ENCODE peak calls at places on chromosomes 7 and 10, in ten cellular contexts. A is GM20000, X is nucleus accumbens, U is AG09309, Y is sciatic nerve, T is islet precursor cell, B is HFFc6, D is GM04504, Z is T-helper 17 cell, N is GM04503. S is an unnamed sample.

GRCh38 chr7:105802611-105803520 is 73.5 kb downstream of the ATXN7L1 start:
- DNase-seq in A (no peak), X (no peak), U (no peak), Y (no peak), T (peak; percentile 68), B (no peak), D (no peak), Z (no peak), N (no peak), S (no peak)

GRCh38 chr10:126422561-126422960 is 34.3 kb upstream of the ADAM12 start:
- DNase-seq in A (no peak), X (no peak), U (no peak), Y (no peak), T (no peak), B (no peak), D (no peak), Z (no peak), N (no peak), S (no peak)

GRCh38 chr7:151416135-151416740 is 6.4 kb upstream of the WDR86 start:
- DNase-seq in A (no peak), X (no peak), U (no peak), Y (no peak), T (peak; percentile 61), B (no peak), D (no peak), Z (no peak), N (no peak), S (no peak)

GRCh38 chr7:98619450-98620321 is 2.6 kb downstream of the NPTX2 start:
- DNase-seq in A (no peak), X (no peak), U (peak; percentile 52), Y (no peak), T (no peak), B (no peak), D (no peak), Z (no peak), N (peak; percentile 7), S (no peak)

GRCh38 chr7:51255536-51256243 is 60.9 kb downstream of the COBL start:
- DNase-seq in A (no peak), X (no peak), U (no peak), Y (no peak), T (peak; percentile 92), B (no peak), D (no peak), Z (no peak), N (no peak), S (no peak)

GRCh38 chr10:80486151-80486692 is 32.1 kb downstream of the TSPAN14 start:
- DNase-seq in A (no peak), X (no peak), U (no peak), Y (no peak), T (no peak), B (no peak), D (no peak), Z (no peak), N (no peak), S (no peak)

GRCh38 chr7:128020161-128020560 is 11.1 kb downstream of the LRRC4 start:
- DNase-seq in A (no peak), X (no peak), U (no peak), Y (no peak), T (no peak), B (no peak), D (no peak), Z (no peak), N (no peak), S (no peak)

GRCh38 chr10:108392286-108392685 is 1227.8 kb upstream of the SORCS1 start:
- DNase-seq in A (no peak), X (no peak), U (no peak), Y (no peak), T (no peak), B (peak; percentile 56), D (no peak), Z (no peak), N (no peak), S (peak; percentile 23)

GRCh38 chr10:31693499-31693898 is 235.1 kb downstream of the ARHGAP12 start:
- DNase-seq in A (no peak), X (no peak), U (no peak), Y (no peak), T (no peak), B (no peak), D (no peak), Z (no peak), N (no peak), S (no peak)

GRCh38 chr10:9097206-9097990 is 1042.9 kb downstream of the GATA3 start:
- DNase-seq in A (no peak), X (no peak), U (no peak), Y (no peak), T (no peak), B (no peak), D (no peak), Z (no peak), N (no peak), S (no peak)

GRCh38 chr10:86635402-86635801 is 18.9 kb upstream of the OPN4 start:
- DNase-seq in A (no peak), X (no peak), U (peak; percentile 73), Y (no peak), T (peak; percentile 22), B (peak; percentile 90), D (peak; percentile 63), Z (no peak), N (peak; percentile 81), S (peak; percentile 41)

GRCh38 chr10:64648915-64649314 is 1127.7 kb downstream of the REEP3 start:
- DNase-seq in A (peak; percentile 1), X (no peak), U (no peak), Y (no peak), T (peak; percentile 50), B (no peak), D (no peak), Z (no peak), N (no peak), S (no peak)

GRCh38 chr7:67631496-67631895 is 634.9 kb downstream of the TYW1 start:
- DNase-seq in A (no peak), X (no peak), U (no peak), Y (no peak), T (no peak), B (no peak), D (no peak), Z (no peak), N (no peak), S (no peak)

GRCh38 chr7:97130417-97131139 is 13.1 kb downstream of the SDHAF3 start:
- DNase-seq in A (no peak), X (no peak), U (no peak), Y (no peak), T (peak; percentile 65), B (no peak), D (no peak), Z (no peak), N (no peak), S (no peak)

GRCh38 chr7:33798671-33799325 is 106.5 kb upstream of the BMPER start:
- DNase-seq in A (no peak), X (no peak), U (no peak), Y (no peak), T (peak; percentile 85), B (no peak), D (no peak), Z (no peak), N (no peak), S (no peak)

GRCh38 chr10:78729366-78729765 is 339.4 kb upstream of the ZMIZ1 start:
- DNase-seq in A (no peak), X (no peak), U (no peak), Y (no peak), T (no peak), B (no peak), D (no peak), Z (no peak), N (no peak), S (no peak)

GRCh38 chr10:130491698-130492050 is 355.5 kb downstream of the GLRX3 start:
- DNase-seq in A (no peak), X (no peak), U (no peak), Y (peak; percentile 19), T (peak; percentile 77), B (no peak), D (no peak), Z (no peak), N (no peak), S (no peak)

GRCh38 chr10:28839600-28840007 is 162.3 kb downstream of the BAMBI start:
- DNase-seq in A (no peak), X (no peak), U (no peak), Y (no peak), T (peak; percentile 61), B (no peak), D (no peak), Z (no peak), N (no peak), S (peak; percentile 19)

GRCh38 chr10:90227259-90227658 is 525.9 kb downstream of the KIF20B start:
- DNase-seq in A (no peak), X (no peak), U (peak; percentile 4), Y (no peak), T (no peak), B (no peak), D (peak; percentile 4), Z (no peak), N (no peak), S (no peak)

GRCh38 chr7:135755351-135755753 is 6.7 kb upstream of the FAM180A start:
- DNase-seq in A (no peak), X (no peak), U (no peak), Y (no peak), T (no peak), B (no peak), D (no peak), Z (no peak), N (no peak), S (no peak)

GRCh38 chr10:84375011-84375410 is 46.6 kb downstream of the CCSER2 start:
- DNase-seq in A (peak; percentile 29), X (no peak), U (peak; percentile 20), Y (no peak), T (no peak), B (peak; percentile 40), D (no peak), Z (peak; percentile 20), N (no peak), S (no peak)

GRCh38 chr7:4958477-4959301 is at the start of gene MMD2:
- DNase-seq in A (peak; percentile 24), X (no peak), U (no peak), Y (no peak), T (no peak), B (no peak), D (no peak), Z (no peak), N (no peak), S (no peak)

GRCh38 chr10:131689016-131689415 is 211.8 kb upstream of the PPP2R2D start:
- DNase-seq in A (no peak), X (no peak), U (no peak), Y (no peak), T (no peak), B (no peak), D (no peak), Z (no peak), N (no peak), S (no peak)

GRCh38 chr10:32190890-32191491 is 134.8 kb upstream of the KIF5B start:
- DNase-seq in A (peak; percentile 49), X (no peak), U (no peak), Y (no peak), T (no peak), B (peak; percentile 40), D (no peak), Z (no peak), N (no peak), S (no peak)